ENCODE peak calls at places on chromosomes 16 and 17, in eight cellular contexts. I, W, F, M, Z, S, G and V are unnamed samples.

GRCh38 chr17:70636517-70637133 is 467.3 kb downstream of the KCNJ2 start:
- DNase-seq in I (no peak), W (no peak), F (no peak), M (peak), Z (peak), S (no peak), G (peak), V (no peak)

GRCh38 chr17:2223617-2223927 is 80.0 kb downstream of the SMG6 start:
- DNase-seq in I (no peak), W (no peak), F (no peak), M (no peak), Z (no peak), S (no peak), G (no peak), V (no peak)

GRCh38 chr17:49067163-49067562 is 65.4 kb upstream of the B4GALNT2 start:
- DNase-seq in I (no peak), W (no peak), F (no peak), M (no peak), Z (no peak), S (no peak), G (no peak), V (no peak)

GRCh38 chr17:38916771-38917170 is 8.6 kb upstream of the LASP1NB start:
- DNase-seq in I (peak), W (no peak), F (no peak), M (no peak), Z (no peak), S (no peak), G (no peak), V (no peak)

GRCh38 chr16:86219655-86220445 is 290.5 kb upstream of the FOXF1 start:
- DNase-seq in I (peak), W (no peak), F (no peak), M (no peak), Z (no peak), S (no peak), G (no peak), V (no peak)

GRCh38 chr17:17766351-17767095 is 70.3 kb downstream of the SREBF1 start:
- DNase-seq in I (no peak), W (peak), F (no peak), M (no peak), Z (peak), S (no peak), G (no peak), V (no peak)

GRCh38 chr16:85069171-85069570 is 41.6 kb downstream of the KIAA0513 start:
- DNase-seq in I (no peak), W (no peak), F (no peak), M (no peak), Z (no peak), S (no peak), G (no peak), V (no peak)

GRCh38 chr17:21019976-21020575 is 22.7 kb downstream of the USP22 start:
- DNase-seq in I (no peak), W (no peak), F (no peak), M (no peak), Z (peak), S (no peak), G (no peak), V (no peak)

GRCh38 chr16:11105038-11105903 is 150.7 kb downstream of the SOCS1 start:
- DNase-seq in I (no peak), W (peak), F (no peak), M (peak), Z (peak), S (peak), G (peak), V (no peak)

GRCh38 chr16:1468456-1468855 is 6.4 kb downstream of the CLCN7 start:
- DNase-seq in I (no peak), W (no peak), F (no peak), M (no peak), Z (no peak), S (no peak), G (no peak), V (no peak)

GRCh38 chr17:50288306-50288705 is 14.0 kb downstream of the TMEM92 start:
- DNase-seq in I (no peak), W (no peak), F (no peak), M (no peak), Z (no peak), S (no peak), G (no peak), V (no peak)

GRCh38 chr17:13498184-13498583 is 103.5 kb downstream of the HS3ST3A1 start:
- DNase-seq in I (no peak), W (no peak), F (no peak), M (no peak), Z (no peak), S (no peak), G (no peak), V (no peak)

GRCh38 chr17:41521574-41522261 is 3.0 kb upstream of the KRT15 start:
- DNase-seq in I (no peak), W (no peak), F (peak), M (peak), Z (no peak), S (no peak), G (peak), V (no peak)

GRCh38 chr16:85658504-85659326 is 30.0 kb downstream of the GINS2 start:
- DNase-seq in I (no peak), W (peak), F (no peak), M (no peak), Z (no peak), S (no peak), G (no peak), V (no peak)

GRCh38 chr16:73387979-73388378 is 340.1 kb upstream of the ZFHX3 start:
- DNase-seq in I (no peak), W (no peak), F (no peak), M (no peak), Z (no peak), S (no peak), G (no peak), V (no peak)

GRCh38 chr16:89360760-89361435 is 129.5 kb downstream of the ANKRD11 start:
- DNase-seq in I (no peak), W (peak), F (no peak), M (no peak), Z (peak), S (no peak), G (no peak), V (no peak)

GRCh38 chr17:80203448-80204092 is 16.6 kb downstream of the SGSH start:
- DNase-seq in I (no peak), W (no peak), F (no peak), M (no peak), Z (no peak), S (no peak), G (no peak), V (no peak)

GRCh38 chr17:47847341-47848197 is 3.4 kb downstream of the SP6 start:
- DNase-seq in I (no peak), W (no peak), F (peak), M (no peak), Z (no peak), S (no peak), G (no peak), V (no peak)

GRCh38 chr17:12222392-12222791 is 201.7 kb downstream of the MAP2K4 start:
- DNase-seq in I (no peak), W (no peak), F (no peak), M (no peak), Z (no peak), S (no peak), G (no peak), V (no peak)

GRCh38 chr16:55146939-55147338 is 177.1 kb upstream of the IRX6 start:
- DNase-seq in I (no peak), W (no peak), F (no peak), M (no peak), Z (no peak), S (no peak), G (no peak), V (no peak)

GRCh38 chr17:9842057-9842758 is 16.5 kb downstream of the GLP2R start:
- DNase-seq in I (peak), W (no peak), F (no peak), M (no peak), Z (no peak), S (peak), G (peak), V (no peak)

GRCh38 chr17:42817866-42818265 is 6.2 kb downstream of the BECN1 start:
- DNase-seq in I (no peak), W (no peak), F (no peak), M (no peak), Z (no peak), S (no peak), G (peak), V (no peak)

GRCh38 chr17:16215273-16215964 is at the start of gene NCOR1:
- DNase-seq in I (peak), W (peak), F (peak), M (peak), Z (peak), S (peak), G (peak), V (peak)

GRCh38 chr16:28538733-28539596 is at the start of gene NUPR1:
- DNase-seq in I (peak), W (no peak), F (no peak), M (no peak), Z (no peak), S (peak), G (peak), V (peak)

GRCh38 chr17:53278466-53278865 is 544.3 kb upstream of the KIF2B start:
- DNase-seq in I (no peak), W (no peak), F (no peak), M (no peak), Z (no peak), S (no peak), G (no peak), V (no peak)

GRCh38 chr17:41928693-41929251 is 1.6 kb upstream of the ODAD4 start:
- DNase-seq in I (no peak), W (no peak), F (no peak), M (no peak), Z (no peak), S (no peak), G (no peak), V (no peak)

GRCh38 chr16:17206712-17207111 is 264.0 kb downstream of the XYLT1 start:
- DNase-seq in I (no peak), W (no peak), F (no peak), M (no peak), Z (no peak), S (no peak), G (no peak), V (no peak)

GRCh38 chr16:72721981-72722380 is 325.9 kb downstream of the ZFHX3 start:
- DNase-seq in I (no peak), W (no peak), F (no peak), M (peak), Z (no peak), S (no peak), G (no peak), V (no peak)

GRCh38 chr17:30226878-30227277 is 8.6 kb downstream of the SLC6A4 start:
- DNase-seq in I (no peak), W (no peak), F (no peak), M (no peak), Z (no peak), S (no peak), G (peak), V (no peak)

GRCh38 chr16:58499615-58500328 is at the start of gene NDRG4:
- DNase-seq in I (peak), W (peak), F (no peak), M (peak), Z (peak), S (no peak), G (peak), V (no peak)

GRCh38 chr17:8861482-8862181 is 5.8 kb downstream of the PIK3R6 start:
- DNase-seq in I (peak), W (no peak), F (no peak), M (no peak), Z (no peak), S (no peak), G (no peak), V (no peak)

GRCh38 chr17:40582328-40582901 is 17.1 kb upstream of the CCR7 start:
- DNase-seq in I (peak), W (peak), F (no peak), M (no peak), Z (no peak), S (no peak), G (no peak), V (no peak)

GRCh38 chr16:56331399-56331798 is 93.9 kb downstream of the AMFR start:
- DNase-seq in I (no peak), W (no peak), F (no peak), M (no peak), Z (no peak), S (no peak), G (no peak), V (no peak)

GRCh38 chr16:56608876-56609462 is 585 bp downstream of the MT2A start:
- DNase-seq in I (no peak), W (no peak), F (no peak), M (no peak), Z (no peak), S (no peak), G (no peak), V (no peak)

GRCh38 chr16:67164599-67165061 is at the start of gene HSF4:
- DNase-seq in I (peak), W (peak), F (no peak), M (peak), Z (peak), S (peak), G (no peak), V (no peak)

GRCh38 chr17:48048321-48049140 is at the start of gene NFE2L1:
- DNase-seq in I (peak), W (peak), F (peak), M (peak), Z (peak), S (peak), G (peak), V (no peak)

GRCh38 chr16:75494184-75494583 is 1.1 kb downstream of the CHST6 start:
- DNase-seq in I (no peak), W (no peak), F (no peak), M (no peak), Z (peak), S (no peak), G (no peak), V (no peak)

GRCh38 chr17:74467221-74467951 is 952 bp downstream of the CD300A start:
- DNase-seq in I (no peak), W (peak), F (peak), M (no peak), Z (peak), S (no peak), G (no peak), V (no peak)

GRCh38 chr17:79658811-79659207 is 48.0 kb upstream of the RBFOX3 start:
- DNase-seq in I (peak), W (no peak), F (peak), M (peak), Z (no peak), S (no peak), G (no peak), V (peak)

DNA sequence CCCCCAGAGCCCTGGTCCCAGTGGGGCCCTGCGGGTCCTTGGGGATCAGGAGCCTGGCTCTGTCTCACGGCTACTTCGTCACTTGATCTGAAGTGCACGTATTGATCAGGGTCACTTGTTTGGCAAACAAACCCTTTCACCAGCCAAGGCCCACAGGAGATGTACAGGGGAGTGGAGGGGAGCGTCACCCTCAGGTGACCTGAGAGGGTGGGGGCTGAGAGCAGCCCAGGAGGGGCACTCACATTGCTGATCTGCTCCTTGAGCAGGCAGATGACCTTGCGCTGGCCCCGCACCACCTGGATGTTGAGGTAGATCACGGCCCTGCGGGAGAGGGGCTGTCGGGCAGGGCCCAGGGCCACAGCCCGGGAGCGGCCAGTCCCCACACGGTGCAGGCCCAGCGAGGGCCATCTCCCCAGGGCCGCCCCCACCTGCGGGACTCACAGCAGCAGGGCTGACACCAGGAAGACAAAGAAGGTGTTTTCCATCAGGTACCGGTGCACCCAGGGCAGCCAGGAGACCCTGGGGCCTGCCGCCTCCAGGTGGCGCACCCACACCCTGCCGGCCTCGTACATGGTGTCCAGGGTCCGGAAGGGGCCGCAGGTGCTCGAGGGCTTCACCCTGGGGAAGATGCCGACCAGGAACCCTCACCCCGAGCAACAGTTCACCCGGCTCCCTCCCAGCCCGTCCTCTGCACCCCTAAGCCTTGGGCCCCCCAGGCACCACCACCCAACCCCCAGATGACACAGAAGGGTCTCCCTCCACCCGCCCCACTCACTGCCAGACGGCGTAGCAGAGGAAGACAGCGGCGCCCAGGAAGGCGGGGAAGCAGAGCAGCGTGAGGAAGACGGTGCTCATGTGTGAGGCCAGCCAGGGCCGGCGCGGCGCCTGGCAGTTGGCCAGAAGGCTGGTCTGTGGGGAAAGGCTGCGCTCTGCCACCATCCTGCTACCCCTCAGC is 11.3 kb downstream of the TMC6 start:
- DNase-seq in I (no peak), W (no peak), F (peak), M (no peak), Z (no peak), S (no peak), G (no peak), V (no peak)
- TF ChIP-seq CTCF in I (no peak), W (peak), F (peak), M (peak), Z (peak), S (no peak), G (peak), V (no peak)

GRCh38 chr17:27294689-27295630 is 1.0 kb downstream of the WSB1 start:
- DNase-seq in I (peak), W (peak), F (no peak), M (peak), Z (peak), S (peak), G (peak), V (no peak)

GRCh38 chr17:27295945-27296344 is 2.0 kb downstream of the WSB1 start:
- DNase-seq in I (no peak), W (no peak), F (no peak), M (no peak), Z (no peak), S (no peak), G (no peak), V (no peak)

GRCh38 chr17:27293359-27293897 is 486 bp upstream of the WSB1 start:
- DNase-seq in I (no peak), W (no peak), F (no peak), M (peak), Z (no peak), S (no peak), G (no peak), V (no peak)

GRCh38 chr17:27296427-27296979 is 2.6 kb downstream of the WSB1 start:
- DNase-seq in I (no peak), W (no peak), F (no peak), M (no peak), Z (no peak), S (no peak), G (peak), V (no peak)

GRCh38 chr17:27293898-27294688 is at the start of gene WSB1:
- DNase-seq in I (peak), W (peak), F (peak), M (peak), Z (peak), S (peak), G (peak), V (peak)
- TF ChIP-seq CTCF in I (no peak), W (no peak), F (no peak), M (peak), Z (no peak), S (no peak), G (no peak), V (no peak)

GRCh38 chr16:80622007-80622406 is 81.2 kb downstream of the DYNLRB2 start:
- DNase-seq in I (no peak), W (no peak), F (no peak), M (no peak), Z (no peak), S (no peak), G (no peak), V (no peak)
- TF ChIP-seq CTCF in I (no peak), W (no peak), F (no peak), M (no peak), Z (no peak), S (no peak), G (no peak), V (no peak)

GRCh38 chr17:81973432-81973831 is 4.0 kb upstream of the ASPSCR1 start:
- DNase-seq in I (no peak), W (no peak), F (no peak), M (no peak), Z (no peak), S (no peak), G (no peak), V (no peak)
- TF ChIP-seq CTCF in I (no peak), W (no peak), F (no peak), M (no peak), Z (no peak), S (no peak), G (no peak), V (no peak)

GRCh38 chr17:28912281-28912937 is 9.5 kb upstream of the DHRS13 start:
- DNase-seq in I (no peak), W (no peak), F (no peak), M (peak), Z (no peak), S (no peak), G (no peak), V (no peak)
- TF ChIP-seq CTCF in I (no peak), W (no peak), F (no peak), M (peak), Z (peak), S (no peak), G (peak), V (no peak)

GRCh38 chr17:77399319-77399959 is 258.7 kb downstream of the SEC14L1 start:
- DNase-seq in I (no peak), W (no peak), F (no peak), M (no peak), Z (no peak), S (no peak), G (no peak), V (no peak)

GRCh38 chr17:77402159-77402731 is 261.5 kb downstream of the SEC14L1 start:
- DNase-seq in I (no peak), W (no peak), F (no peak), M (no peak), Z (no peak), S (no peak), G (no peak), V (no peak)

GRCh38 chr17:77398274-77398673 is 257.5 kb downstream of the SEC14L1 start:
- DNase-seq in I (no peak), W (no peak), F (no peak), M (no peak), Z (no peak), S (no peak), G (no peak), V (no peak)

GRCh38 chr17:77403854-77404253 is 263.1 kb downstream of the SEC14L1 start:
- DNase-seq in I (no peak), W (no peak), F (no peak), M (no peak), Z (no peak), S (no peak), G (no peak), V (no peak)

GRCh38 chr17:77400445-77400870 is 259.7 kb downstream of the SEC14L1 start:
- DNase-seq in I (no peak), W (peak), F (no peak), M (peak), Z (peak), S (no peak), G (no peak), V (no peak)
- TF ChIP-seq CTCF in I (no peak), W (peak), F (peak), M (peak), Z (peak), S (peak), G (peak), V (no peak)

DNA sequence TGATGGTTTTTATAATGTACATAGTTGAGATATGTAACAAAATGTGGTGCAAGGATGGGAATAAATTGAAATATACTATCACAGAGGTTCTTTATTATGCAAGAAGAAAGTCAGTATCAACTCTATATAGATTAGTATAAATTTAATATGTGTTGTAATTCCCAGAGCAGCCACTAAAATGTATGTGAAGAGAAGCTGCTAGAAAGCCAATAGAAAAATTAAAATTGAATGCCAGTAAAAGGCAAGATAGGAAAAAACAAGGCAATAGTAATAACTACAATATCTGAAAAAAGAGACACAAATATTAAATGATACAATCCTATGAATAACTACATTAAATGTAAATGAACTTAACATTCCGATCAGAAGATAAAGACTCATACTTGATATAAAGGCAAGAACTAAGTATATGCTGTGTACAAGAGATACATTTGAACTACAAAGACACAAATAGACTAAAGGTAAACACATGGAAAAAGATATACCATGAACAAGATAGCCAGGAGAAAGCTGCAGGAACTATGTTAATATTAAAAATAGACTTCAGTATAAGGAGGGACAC is 92.0 kb downstream of the ABCA8 start:
- DNase-seq in I (no peak), W (no peak), F (no peak), M (no peak), Z (no peak), S (no peak), G (no peak), V (no peak)
- TF ChIP-seq CTCF in I (no peak), W (no peak), F (no peak), M (no peak), Z (no peak), S (no peak), G (no peak), V (peak)